ENCODE peak calls at places on chromosome 13, in five cellular contexts. W, F, I, Z and V are unnamed samples.
A peak's percentile ranks its signal among the peaks of the same experiment; 100 is the strongest.

GRCh38 chr13:59391696-59392095 is 772.0 kb downstream of the DIAPH3 start:
- DNase-seq in Z (peak; percentile 55), F (no peak), W (peak; percentile 40), I (peak; percentile 27), V (peak; percentile 46)

GRCh38 chr13:111874981-111875380 is 192.0 kb upstream of the SOX1 start:
- DNase-seq in I (no peak), F (no peak), Z (no peak), W (no peak), V (no peak)

GRCh38 chr13:51697181-51697580 is 106.8 kb downstream of the DHRS12 start:
- DNase-seq in F (no peak), Z (no peak), W (no peak), I (no peak), V (no peak)

GRCh38 chr13:112102243-112102642 is 35.3 kb downstream of the SOX1 start:
- DNase-seq in I (no peak), F (no peak), Z (no peak), W (no peak), V (no peak)

GRCh38 chr13:29706923-29707322 is 111.4 kb upstream of the SLC7A1 start:
- DNase-seq in I (no peak), Z (no peak), W (no peak), F (no peak), V (no peak)

GRCh38 chr13:25468330-25469178 is 96.8 kb downstream of the ATP8A2 start:
- DNase-seq in F (no peak), I (no peak), Z (no peak), W (no peak), V (peak; percentile 85)

GRCh38 chr13:99218969-99219368 is 18.3 kb downstream of the UBAC2 start:
- DNase-seq in F (no peak), I (peak; percentile 58), Z (no peak), W (no peak), V (no peak)

GRCh38 chr13:58855283-58855682 is 1223.7 kb downstream of the PCDH17 start:
- DNase-seq in F (no peak), I (no peak), Z (no peak), W (peak; percentile 17), V (no peak)

GRCh38 chr13:91368676-91369425 is 21.4 kb downstream of the MIR17HG start:
- DNase-seq in W (no peak), I (no peak), Z (no peak), F (no peak), V (no peak)

GRCh38 chr13:94858856-94859811 is 146.8 kb upstream of the SOX21 start:
- DNase-seq in W (no peak), I (no peak), Z (peak; percentile 49), F (peak; percentile 75), V (peak; percentile 3)

GRCh38 chr13:59680429-59681024 is 483.2 kb downstream of the DIAPH3 start:
- DNase-seq in Z (peak; percentile 34), I (no peak), F (no peak), W (no peak), V (no peak)

GRCh38 chr13:50527612-50528509 is 315.6 kb downstream of the DLEU7 start:
- DNase-seq in W (no peak), I (no peak), F (peak; percentile 19), Z (no peak), V (no peak)

GRCh38 chr13:22517544-22517943 is 663.2 kb upstream of the SGCG start:
- DNase-seq in Z (no peak), F (no peak), I (no peak), W (no peak), V (no peak)

GRCh38 chr13:97945342-97945741 is 8.1 kb upstream of the IPO5 start:
- DNase-seq in I (no peak), F (no peak), W (peak; percentile 74), Z (no peak), V (no peak)

GRCh38 chr13:110478405-110479214 is 82.9 kb downstream of the RAB20 start:
- DNase-seq in W (no peak), F (no peak), I (no peak), Z (no peak), V (no peak)

GRCh38 chr13:111469916-111470506 is 149.6 kb downstream of the TEX29 start:
- DNase-seq in F (no peak), Z (no peak), I (no peak), W (no peak), V (no peak)

GRCh38 chr13:113856716-113857065 is 7.2 kb downstream of the GAS6 start:
- DNase-seq in W (no peak), I (no peak), Z (peak; percentile 52), F (peak; percentile 62), V (no peak)

GRCh38 chr13:94305033-94305432 is 174.4 kb downstream of the DCT start:
- DNase-seq in I (no peak), Z (no peak), W (no peak), F (no peak), V (no peak)